ENCODE peak calls at places on chromosomes 6 and 20, in five cellular contexts. V, D, F, W and O are unnamed samples.

GRCh38 chr6:10297825-10298224 is 117.0 kb downstream of the TFAP2A start:
- DNase-seq in D (no peak), W (no peak), F (no peak), V (no peak), O (no peak)

GRCh38 chr20:9514461-9515210 is at the start of gene LAMP5:
- DNase-seq in W (no peak), D (peak), F (peak), V (no peak), O (no peak)

GRCh38 chr20:32429745-32430360 is 71.7 kb downstream of the ASXL1 start:
- DNase-seq in W (no peak), F (no peak), V (no peak), D (no peak), O (no peak)

GRCh38 chr6:15254074-15254975 is 8.5 kb downstream of the JARID2 start:
- DNase-seq in W (no peak), D (peak), F (no peak), V (no peak), O (no peak)

GRCh38 chr6:138011413-138011812 is 95.8 kb downstream of the PERP start:
- DNase-seq in D (no peak), V (no peak), W (no peak), F (no peak), O (no peak)

GRCh38 chr6:88705601-88706000 is 257.8 kb downstream of the RNGTT start:
- DNase-seq in W (no peak), F (no peak), D (no peak), V (no peak), O (no peak)

GRCh38 chr6:102736941-102737368 is 1343.4 kb downstream of the GRIK2 start:
- DNase-seq in D (no peak), V (no peak), W (no peak), F (no peak), O (no peak)

GRCh38 chr20:48584391-48585249 is 243.2 kb downstream of the PREX1 start:
- DNase-seq in F (no peak), V (peak), W (no peak), D (no peak), O (no peak)

GRCh38 chr20:22536956-22537756 is 47.2 kb downstream of the FOXA2 start:
- DNase-seq in F (no peak), D (no peak), W (no peak), V (no peak), O (no peak)

GRCh38 chr20:24986436-24987015 is 6.0 kb downstream of the APMAP start:
- DNase-seq in F (no peak), W (no peak), D (no peak), V (no peak), O (no peak)

GRCh38 chr6:149128489-149129145 is 188.9 kb upstream of the TAB2 start:
- DNase-seq in W (peak), D (no peak), V (no peak), F (no peak), O (no peak)

GRCh38 chr20:59781236-59781635 is 152.2 kb downstream of the SYCP2 start:
- DNase-seq in W (no peak), D (no peak), V (no peak), F (no peak), O (no peak)

GRCh38 chr6:26017567-26017966 is 55.0 kb downstream of the TRIM38 start:
- DNase-seq in W (peak), D (no peak), V (peak), F (peak), O (peak)

GRCh38 chr6:38567436-38567835 is 72.3 kb downstream of the BTBD9 start:
- DNase-seq in F (no peak), D (no peak), W (no peak), V (peak), O (peak)

GRCh38 chr6:111875741-111876140 is 2.5 kb upstream of the FYN start:
- DNase-seq in V (no peak), W (no peak), D (no peak), F (no peak), O (no peak)

GRCh38 chr6:43723737-43724295 is 36.2 kb upstream of the MRPS18A start:
- DNase-seq in F (peak), W (peak), V (peak), D (peak), O (no peak)

GRCh38 chr6:19153270-19153980 is 683.7 kb upstream of the ID4 start:
- DNase-seq in F (no peak), V (no peak), W (no peak), D (no peak), O (no peak)

GRCh38 chr20:38114353-38114791 is 50.7 kb downstream of the TGM2 start:
- DNase-seq in V (no peak), F (no peak), W (no peak), D (no peak), O (no peak)

GRCh38 chr6:33827546-33828451 is 24.0 kb upstream of the MLN start:
- DNase-seq in W (no peak), D (no peak), F (no peak), V (no peak), O (no peak)

GRCh38 chr6:149452062-149452939 is 32.5 kb downstream of the ZC3H12D start:
- DNase-seq in F (no peak), D (no peak), V (no peak), W (no peak), O (no peak)

GRCh38 chr20:40848530-40848929 is 159.5 kb upstream of the MAFB start:
- DNase-seq in F (no peak), W (no peak), V (no peak), D (no peak), O (no peak)

GRCh38 chr6:170129691-170130171 is 161.1 kb downstream of the DLL1 start:
- DNase-seq in F (no peak), W (no peak), V (peak), D (no peak), O (peak)

GRCh38 chr6:3320238-3320637 is 61.5 kb downstream of the PSMG4 start:
- DNase-seq in V (no peak), D (no peak), W (no peak), F (no peak), O (no peak)

GRCh38 chr6:125027287-125027686 is 65.0 kb downstream of the RNF217 start:
- DNase-seq in F (no peak), W (no peak), D (no peak), V (no peak), O (no peak)

GRCh38 chr20:53413188-53413631 is 180.4 kb downstream of the ZNF217 start:
- DNase-seq in W (peak), F (peak), D (peak), V (peak), O (no peak)

GRCh38 chr6:22149501-22150490 is 147.0 kb downstream of the PRL start:
- DNase-seq in F (no peak), V (no peak), D (peak), W (no peak), O (no peak)

DNA sequence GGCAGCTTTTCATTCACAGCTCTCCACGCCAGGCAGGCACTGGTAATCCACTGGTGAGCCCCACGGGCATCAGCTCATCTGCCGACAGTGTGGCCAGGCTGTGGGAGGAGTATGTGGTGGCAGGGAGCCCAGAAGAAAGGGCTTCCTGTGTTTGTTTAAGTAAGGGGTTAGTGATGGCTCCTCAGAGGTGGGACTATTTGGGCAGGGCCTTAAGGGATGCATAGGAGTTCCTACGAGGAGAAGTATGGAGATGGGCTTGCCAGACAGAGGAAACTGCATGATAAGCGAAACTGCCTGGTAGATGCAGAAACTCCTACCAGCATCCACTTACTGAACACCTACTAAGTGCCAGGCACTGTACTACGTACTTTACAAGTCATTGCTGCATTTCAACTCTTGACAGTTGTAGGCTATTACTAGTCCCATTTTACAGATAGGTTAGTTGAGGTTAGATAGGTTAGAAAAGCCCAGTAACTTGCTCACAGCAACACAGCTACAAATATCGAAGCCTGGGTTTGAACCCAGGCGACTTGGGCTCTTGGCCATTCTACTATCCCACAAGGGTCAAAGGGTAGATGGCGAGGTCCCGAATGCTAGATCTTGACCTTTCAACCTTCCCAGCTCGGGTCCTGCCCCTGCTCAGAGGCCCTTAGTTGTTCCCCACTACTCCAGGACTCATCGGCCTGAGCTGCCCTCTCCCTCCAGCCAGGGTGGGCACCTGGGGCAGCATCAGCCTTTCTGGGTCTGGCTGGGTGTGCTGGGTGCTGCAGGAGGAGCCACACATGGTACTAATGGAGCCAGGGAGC is 55.1 kb downstream of the CEBPB start:
- DNase-seq in D (no peak), V (no peak), F (no peak), W (no peak), O (no peak)
- H3K27ac ChIP-seq in D (no peak), V (no peak), F (no peak), W (no peak), O (peak)

GRCh38 chr6:72621243-72622093 is at the start of gene KCNQ5:
- DNase-seq in W (no peak), V (peak), F (peak), D (peak), O (no peak)

GRCh38 chr6:72623808-72624207 is 1.9 kb downstream of the KCNQ5 start:
- DNase-seq in D (no peak), W (no peak), F (no peak), V (no peak), O (no peak)

GRCh38 chr6:72622094-72622540 is 253 bp downstream of the KCNQ5 start:
- DNase-seq in F (peak), V (peak), W (peak), D (peak), O (no peak)

GRCh38 chr6:72619883-72620696 is 1.8 kb upstream of the KCNQ5 start:
- DNase-seq in F (peak), V (peak), D (peak), W (peak), O (no peak)

DNA sequence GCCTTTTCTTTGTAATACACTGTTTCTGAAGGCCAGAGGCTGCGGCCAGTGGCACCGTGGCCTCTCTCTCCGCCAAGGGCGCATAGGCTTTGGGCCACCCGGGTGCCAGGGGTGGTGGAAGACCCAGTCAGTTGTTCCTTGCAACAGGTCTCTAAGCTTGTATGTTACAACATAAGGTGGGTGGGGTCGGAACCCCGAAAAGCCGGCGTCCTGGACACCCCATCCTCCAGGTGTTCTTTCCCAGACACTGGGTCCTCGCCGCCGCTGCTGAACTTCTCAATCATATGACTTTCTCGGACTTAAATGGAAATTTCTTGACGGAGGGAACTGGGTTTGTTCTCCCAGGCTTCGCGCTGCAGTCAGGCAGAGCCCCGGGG is 1.0 kb upstream of the KCNQ5 start:
- DNase-seq in V (no peak), D (peak), W (peak), F (peak), O (no peak)
- H3K27ac ChIP-seq in V (no peak), D (no peak), W (no peak), F (no peak), O (no peak)

GRCh38 chr6:69953491-69953890 is 87.1 kb downstream of the COL19A1 start:
- DNase-seq in F (no peak), W (no peak), V (no peak), D (no peak), O (no peak)

GRCh38 chr6:69961251-69961650 is 94.9 kb downstream of the COL19A1 start:
- DNase-seq in W (no peak), V (no peak), D (no peak), F (no peak), O (no peak)

GRCh38 chr6:69957990-69958559 is 91.7 kb downstream of the COL19A1 start:
- DNase-seq in W (no peak), D (no peak), V (no peak), F (no peak), O (no peak)

GRCh38 chr6:69954733-69955132 is 88.4 kb downstream of the COL19A1 start:
- DNase-seq in D (no peak), V (no peak), W (no peak), F (no peak), O (no peak)

GRCh38 chr6:69958978-69959377 is 92.6 kb downstream of the COL19A1 start:
- DNase-seq in D (no peak), F (no peak), V (no peak), W (no peak), O (no peak)
- H3K27ac ChIP-seq in D (no peak), F (no peak), V (no peak), W (no peak), O (no peak)

DNA sequence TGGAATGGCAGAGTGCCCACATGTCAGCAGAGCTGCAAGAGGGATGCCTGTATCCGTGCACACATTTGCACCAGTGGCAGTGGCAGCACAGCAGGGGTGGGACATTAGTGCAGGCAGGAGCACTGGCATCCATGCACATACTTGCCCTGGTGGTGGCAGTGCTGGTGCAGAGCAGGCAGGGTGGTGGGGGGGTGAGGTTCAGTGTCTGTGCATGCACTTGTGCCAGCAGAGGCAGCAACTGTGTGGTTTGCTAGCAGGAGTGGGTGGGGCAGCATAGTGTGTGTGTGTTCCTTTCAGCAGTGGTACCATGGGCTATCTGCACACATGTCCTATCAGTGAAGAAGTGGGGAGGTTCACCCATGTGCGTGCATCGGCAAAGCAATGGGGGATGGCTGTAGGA is 151.6 kb downstream of the EPM2A start:
- DNase-seq in D (no peak), W (no peak), F (no peak), V (no peak), O (no peak)
- H3K27ac ChIP-seq in D (no peak), W (no peak), F (no peak), V (no peak), O (no peak)